ENCODE peak calls at places on chromosomes 12 and 14, in seven cellular contexts. N is psoas muscle, Z is Peyer's patch, X is NT2/D1, Y is left ventricle myocardium inferior, O is pancreas, G is HCT116. B is an unnamed sample. For H3K4me1, the result is how much of the 10 kb centered on the place peaks cover.

GRCh38 chr14:23623962-23624361 is 12.2 kb upstream of the DHRS2 start:
- DNase-seq in Y (no peak), G (no peak), O (no peak), X (no peak), Z (no peak), N (no peak), B (no peak)

GRCh38 chr14:52917732-52918131 is 33.1 kb downstream of the FERMT2 start:
- DNase-seq in Z (no peak), G (no peak), N (no peak), Y (no peak), O (no peak), X (no peak), B (no peak)

GRCh38 chr12:130070017-130070653 is 92.1 kb upstream of the FZD10 start:
- DNase-seq in Z (no peak), N (no peak), G (no peak), O (no peak), Y (no peak), X (no peak), B (no peak)

GRCh38 chr14:82366803-82367202 is 833.1 kb upstream of the SEL1L start:
- DNase-seq in O (no peak), X (no peak), G (no peak), N (no peak), Z (no peak), Y (no peak), B (no peak)

GRCh38 chr12:44367916-44368315 is 508.2 kb downstream of the NELL2 start:
- DNase-seq in Y (no peak), N (no peak), G (no peak), O (no peak), Z (no peak), X (no peak), B (no peak)

GRCh38 chr12:66195242-66195641 is 6.2 kb downstream of the IRAK3 start:
- DNase-seq in G (no peak), O (no peak), Z (no peak), N (no peak), X (no peak), Y (no peak), B (no peak)

GRCh38 chr14:22386924-22387775 is 201.9 kb downstream of the DAD1 start:
- DNase-seq in O (no peak), Z (peak), N (peak), Y (peak), G (peak), X (peak), B (no peak)

GRCh38 chr12:69916541-69917270 is 91.7 kb downstream of the MYRFL start:
- DNase-seq in Y (no peak), Z (no peak), N (no peak), O (no peak), X (no peak), G (no peak), B (no peak)

GRCh38 chr12:63021126-63021525 is 86.2 kb upstream of the PPM1H start:
- DNase-seq in Z (no peak), N (no peak), O (no peak), X (no peak), Y (no peak), G (no peak), B (no peak)

GRCh38 chr14:55688566-55688965 is 108.6 kb downstream of the KTN1 start:
- DNase-seq in Y (no peak), O (no peak), X (no peak), G (no peak), Z (no peak), N (no peak), B (no peak)

GRCh38 chr12:65643595-65644386 is 180.5 kb upstream of the HMGA2 start:
- DNase-seq in X (no peak), N (no peak), Y (no peak), Z (no peak), O (no peak), G (no peak), B (no peak)

GRCh38 chr14:96095581-96096476 is 56.7 kb downstream of the C14orf132 start:
- DNase-seq in N (peak), Y (no peak), G (no peak), O (no peak), Z (peak), X (no peak), B (no peak)

GRCh38 chr14:83975435-83976222 is 1554.3 kb upstream of the FLRT2 start:
- DNase-seq in O (peak), N (peak), Y (peak), X (no peak), G (no peak), Z (no peak), B (no peak)

GRCh38 chr12:24066865-24067264 is 117.4 kb upstream of the SOX5 start:
- DNase-seq in N (no peak), G (no peak), X (no peak), Y (no peak), Z (no peak), O (no peak), B (no peak)

DNA sequence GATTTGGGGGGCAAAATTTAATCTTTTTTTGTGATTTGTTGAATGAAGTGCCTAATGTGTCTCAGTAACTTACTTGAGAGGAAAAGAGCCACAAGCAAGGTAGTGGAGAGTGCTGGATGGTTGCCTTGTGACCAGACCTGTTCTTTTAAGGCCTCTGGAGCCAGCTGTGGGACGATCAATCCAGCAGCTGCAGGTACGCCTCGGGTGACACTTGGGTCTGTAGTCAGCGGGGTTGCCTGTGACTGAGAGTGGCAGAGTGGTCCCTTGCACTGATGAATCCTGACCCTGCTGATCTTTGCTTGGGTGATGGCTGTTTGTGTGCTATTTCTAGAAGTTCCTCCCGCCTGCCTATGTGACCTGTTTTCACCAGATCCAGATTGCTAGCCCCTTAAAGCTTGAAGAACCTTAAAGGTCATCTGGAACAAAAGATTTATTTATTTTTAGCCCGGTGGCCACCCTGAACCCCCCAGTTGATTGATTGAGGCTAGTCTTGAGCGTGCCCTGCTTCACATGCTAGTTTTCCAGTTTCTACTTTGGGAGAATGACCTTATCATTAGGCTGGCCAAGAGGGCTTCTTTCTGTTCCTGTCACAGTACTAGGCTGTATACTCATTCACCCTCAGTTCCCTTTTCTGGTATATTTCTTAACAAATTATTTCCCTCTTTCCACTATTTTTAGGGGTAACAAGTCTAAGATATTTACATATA is 23.2 kb downstream of the PRKCH start:
- DNase-seq in O (no peak), X (no peak), Y (no peak), N (no peak), G (no peak), Z (no peak), B (no peak)
- H3K4me1 ChIP-seq in O (under half), X (under half), Y (half or more), N (under half), G (under half), Z (under half), B (half or more)

GRCh38 chr12:76256904-76257303 is 91.3 kb downstream of the BBS10 start:
- DNase-seq in Y (no peak), X (no peak), O (no peak), N (no peak), G (no peak), Z (no peak), B (no peak)

GRCh38 chr12:76256341-76256740 is 91.9 kb downstream of the BBS10 start:
- DNase-seq in G (no peak), Z (no peak), Y (no peak), O (no peak), X (no peak), N (no peak), B (no peak)

GRCh38 chr12:76259660-76260389 is 88.4 kb downstream of the BBS10 start:
- DNase-seq in Z (no peak), O (no peak), X (no peak), N (no peak), Y (no peak), G (no peak), B (no peak)

GRCh38 chr12:76259071-76259470 is 89.1 kb downstream of the BBS10 start:
- DNase-seq in G (no peak), Y (no peak), Z (no peak), N (no peak), O (no peak), X (peak), B (no peak)

GRCh38 chr12:76260390-76260748 is 87.8 kb downstream of the BBS10 start:
- DNase-seq in O (no peak), N (no peak), G (no peak), Y (no peak), X (no peak), Z (no peak), B (no peak)
- H3K4me1 ChIP-seq in O (under half), N (under half), G (under half), Y (under half), X (under half), Z (under half), B (under half)

GRCh38 chr14:100146548-100147091 is 12.8 kb downstream of the DEGS2 start:
- DNase-seq in Y (no peak), G (no peak), X (no peak), N (no peak), O (no peak), Z (peak), B (peak)

GRCh38 chr14:100147691-100148464 is 11.6 kb downstream of the DEGS2 start:
- DNase-seq in N (no peak), O (no peak), G (no peak), Z (peak), Y (no peak), X (no peak), B (no peak)

GRCh38 chr14:100145682-100146464 is 13.6 kb downstream of the DEGS2 start:
- DNase-seq in Z (no peak), G (no peak), N (no peak), O (peak), X (no peak), Y (no peak), B (no peak)

GRCh38 chr14:100148837-100149731 is 10.4 kb downstream of the DEGS2 start:
- DNase-seq in Z (no peak), N (no peak), O (peak), G (no peak), Y (no peak), X (no peak), B (no peak)

GRCh38 chr14:100147181-100147631 is 12.2 kb downstream of the DEGS2 start:
- DNase-seq in G (no peak), Z (peak), O (no peak), X (no peak), Y (no peak), N (no peak), B (peak)
- H3K4me1 ChIP-seq in G (under half), Z (half or more), O (under half), X (under half), Y (under half), N (under half), B (under half)

GRCh38 chr12:117053597-117054201 is 45.5 kb downstream of the TESC start:
- DNase-seq in N (no peak), O (no peak), Y (no peak), Z (no peak), X (no peak), G (no peak), B (no peak)
- H3K4me1 ChIP-seq in N (under half), O (under half), Y (half or more), Z (under half), X (under half), G (under half), B (under half)

DNA sequence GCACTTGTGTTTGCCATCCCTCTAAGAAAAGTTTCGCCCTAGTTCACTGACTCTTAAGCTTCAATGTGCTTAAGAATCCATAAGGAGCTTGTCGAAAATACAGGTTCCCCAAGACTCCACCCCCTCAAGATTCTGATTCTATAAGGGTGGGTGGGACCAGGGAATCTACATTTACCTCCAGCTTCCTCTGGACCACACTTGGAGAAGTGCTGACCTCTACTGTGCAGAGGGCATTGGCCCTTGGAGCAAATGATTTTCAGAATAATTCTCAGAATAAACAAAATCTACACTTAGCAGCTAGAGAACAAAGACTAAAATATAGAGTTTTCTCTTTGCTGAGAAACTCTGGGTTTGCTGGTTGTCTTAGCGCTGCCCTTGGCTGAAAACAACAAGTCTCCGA is 5.0 kb downstream of the TGFB3 start:
- DNase-seq in G (no peak), O (no peak), X (no peak), N (no peak), Z (no peak), Y (no peak), B (no peak)
- H3K4me1 ChIP-seq in G (under half), O (under half), X (under half), N (under half), Z (under half), Y (half or more), B (under half)